ENCODE peak calls at places on chromosome X, in eight cellular contexts. One of them, this sample, is unnamed.

GRCh38 chrX:16957751-16958150 is 11.3 kb downstream of the REPS2 start:
- DNase-seq in stimulated activated CD4-positive, alpha-beta T cell treated with anti-CD3 and anti-CD28 coated beads, Interleukin-2, amount 100 ng/mL, for 48 hours: no peak
- DNase-seq in heart right ventricle: no peak
- DNase-seq in BJ: no peak
- DNase-seq in fibroblast of villous mesenchyme: no peak
- DNase-seq in osteocyte: no peak
- DNase-seq in glutamatergic neuron: no peak
- DNase-seq in T-helper 9 cell: no peak
- DNase-seq in this sample: no peak

GRCh38 chrX:131735127-131735526 is 191.3 kb downstream of the OR13H1 start:
- DNase-seq in stimulated activated CD4-positive, alpha-beta T cell treated with anti-CD3 and anti-CD28 coated beads, Interleukin-2, amount 100 ng/mL, for 48 hours: no peak
- DNase-seq in osteocyte: peak; percentile 5
- DNase-seq in BJ: no peak
- DNase-seq in heart right ventricle: no peak
- DNase-seq in glutamatergic neuron: no peak
- DNase-seq in T-helper 9 cell: no peak
- DNase-seq in fibroblast of villous mesenchyme: no peak
- DNase-seq in this sample: no peak

GRCh38 chrX:10457092-10457491 is 163.3 kb downstream of the MID1 start:
- DNase-seq in heart right ventricle: no peak
- DNase-seq in T-helper 9 cell: no peak
- DNase-seq in glutamatergic neuron: no peak
- DNase-seq in stimulated activated CD4-positive, alpha-beta T cell treated with anti-CD3 and anti-CD28 coated beads, Interleukin-2, amount 100 ng/mL, for 48 hours: no peak
- DNase-seq in fibroblast of villous mesenchyme: no peak
- DNase-seq in osteocyte: no peak
- DNase-seq in BJ: no peak
- DNase-seq in this sample: no peak

GRCh38 chrX:17642891-17643290 is 94.4 kb upstream of the SCML1 start:
- DNase-seq in heart right ventricle: no peak
- DNase-seq in osteocyte: no peak
- DNase-seq in fibroblast of villous mesenchyme: no peak
- DNase-seq in stimulated activated CD4-positive, alpha-beta T cell treated with anti-CD3 and anti-CD28 coated beads, Interleukin-2, amount 100 ng/mL, for 48 hours: no peak
- DNase-seq in glutamatergic neuron: no peak
- DNase-seq in T-helper 9 cell: no peak
- DNase-seq in BJ: no peak
- DNase-seq in this sample: no peak

GRCh38 chrX:30141966-30142365 is 73.4 kb upstream of the MAGEB2 start:
- DNase-seq in T-helper 9 cell: no peak
- DNase-seq in glutamatergic neuron: no peak
- DNase-seq in stimulated activated CD4-positive, alpha-beta T cell treated with anti-CD3 and anti-CD28 coated beads, Interleukin-2, amount 100 ng/mL, for 48 hours: peak; percentile 0
- DNase-seq in heart right ventricle: no peak
- DNase-seq in BJ: no peak
- DNase-seq in osteocyte: no peak
- DNase-seq in fibroblast of villous mesenchyme: peak; percentile 52
- DNase-seq in this sample: peak; percentile 10

GRCh38 chrX:18676470-18676869 is 4.6 kb upstream of the RS1 start:
- DNase-seq in osteocyte: no peak
- DNase-seq in stimulated activated CD4-positive, alpha-beta T cell treated with anti-CD3 and anti-CD28 coated beads, Interleukin-2, amount 100 ng/mL, for 48 hours: no peak
- DNase-seq in BJ: no peak
- DNase-seq in fibroblast of villous mesenchyme: peak; percentile 5
- DNase-seq in heart right ventricle: no peak
- DNase-seq in glutamatergic neuron: peak; percentile 25
- DNase-seq in T-helper 9 cell: no peak
- DNase-seq in this sample: peak; percentile 12

GRCh38 chrX:37455381-37455780 is 106.2 kb downstream of the PRRG1 start:
- DNase-seq in glutamatergic neuron: no peak
- DNase-seq in osteocyte: no peak
- DNase-seq in fibroblast of villous mesenchyme: no peak
- DNase-seq in T-helper 9 cell: no peak
- DNase-seq in BJ: no peak
- DNase-seq in heart right ventricle: no peak
- DNase-seq in stimulated activated CD4-positive, alpha-beta T cell treated with anti-CD3 and anti-CD28 coated beads, Interleukin-2, amount 100 ng/mL, for 48 hours: no peak
- DNase-seq in this sample: no peak

GRCh38 chrX:115330498-115331138 is 41.1 kb downstream of the LUZP4 start:
- DNase-seq in BJ: no peak
- DNase-seq in osteocyte: no peak
- DNase-seq in T-helper 9 cell: no peak
- DNase-seq in glutamatergic neuron: no peak
- DNase-seq in heart right ventricle: no peak
- DNase-seq in fibroblast of villous mesenchyme: peak; percentile 77
- DNase-seq in stimulated activated CD4-positive, alpha-beta T cell treated with anti-CD3 and anti-CD28 coated beads, Interleukin-2, amount 100 ng/mL, for 48 hours: peak; percentile 25
- DNase-seq in this sample: peak; percentile 45

GRCh38 chrX:18377802-18378201 is 23.3 kb upstream of the SCML2 start:
- DNase-seq in glutamatergic neuron: peak; percentile 19
- DNase-seq in stimulated activated CD4-positive, alpha-beta T cell treated with anti-CD3 and anti-CD28 coated beads, Interleukin-2, amount 100 ng/mL, for 48 hours: no peak
- DNase-seq in osteocyte: no peak
- DNase-seq in fibroblast of villous mesenchyme: peak; percentile 4
- DNase-seq in T-helper 9 cell: no peak
- DNase-seq in BJ: no peak
- DNase-seq in heart right ventricle: no peak
- DNase-seq in this sample: peak; percentile 33

GRCh38 chrX:68832101-68832416 is 3.2 kb downstream of the EFNB1 start:
- DNase-seq in stimulated activated CD4-positive, alpha-beta T cell treated with anti-CD3 and anti-CD28 coated beads, Interleukin-2, amount 100 ng/mL, for 48 hours: no peak
- DNase-seq in BJ: peak; percentile 26
- DNase-seq in glutamatergic neuron: no peak
- DNase-seq in osteocyte: peak; percentile 86
- DNase-seq in heart right ventricle: peak; percentile 37
- DNase-seq in T-helper 9 cell: no peak
- DNase-seq in fibroblast of villous mesenchyme: peak; percentile 77
- DNase-seq in this sample: no peak

GRCh38 chrX:51742586-51742985 is 656 bp upstream of the GSPT2 start:
- DNase-seq in BJ: no peak
- DNase-seq in osteocyte: peak; percentile 42
- DNase-seq in stimulated activated CD4-positive, alpha-beta T cell treated with anti-CD3 and anti-CD28 coated beads, Interleukin-2, amount 100 ng/mL, for 48 hours: no peak
- DNase-seq in fibroblast of villous mesenchyme: no peak
- DNase-seq in glutamatergic neuron: no peak
- DNase-seq in T-helper 9 cell: no peak
- DNase-seq in heart right ventricle: no peak
- DNase-seq in this sample: no peak

GRCh38 chrX:133685806-133686205 is 270.5 kb upstream of the GPC4 start:
- DNase-seq in BJ: no peak
- DNase-seq in T-helper 9 cell: no peak
- DNase-seq in glutamatergic neuron: peak; percentile 73
- DNase-seq in osteocyte: no peak
- DNase-seq in stimulated activated CD4-positive, alpha-beta T cell treated with anti-CD3 and anti-CD28 coated beads, Interleukin-2, amount 100 ng/mL, for 48 hours: no peak
- DNase-seq in heart right ventricle: peak; percentile 5
- DNase-seq in fibroblast of villous mesenchyme: no peak
- DNase-seq in this sample: peak; percentile 3

GRCh38 chrX:47613082-47613481 is 6.6 kb downstream of the SYN1 start:
- DNase-seq in T-helper 9 cell: no peak
- DNase-seq in heart right ventricle: no peak
- DNase-seq in BJ: no peak
- DNase-seq in stimulated activated CD4-positive, alpha-beta T cell treated with anti-CD3 and anti-CD28 coated beads, Interleukin-2, amount 100 ng/mL, for 48 hours: no peak
- DNase-seq in osteocyte: no peak
- DNase-seq in fibroblast of villous mesenchyme: no peak
- DNase-seq in glutamatergic neuron: no peak
- DNase-seq in this sample: no peak

GRCh38 chrX:118088084-118088483 is 28.5 kb downstream of the KLHL13 start:
- DNase-seq in stimulated activated CD4-positive, alpha-beta T cell treated with anti-CD3 and anti-CD28 coated beads, Interleukin-2, amount 100 ng/mL, for 48 hours: no peak
- DNase-seq in T-helper 9 cell: no peak
- DNase-seq in osteocyte: no peak
- DNase-seq in BJ: no peak
- DNase-seq in fibroblast of villous mesenchyme: no peak
- DNase-seq in heart right ventricle: no peak
- DNase-seq in glutamatergic neuron: no peak
- DNase-seq in this sample: no peak

GRCh38 chrX:16119353-16120220 is 3.8 kb upstream of the GRPR start:
- DNase-seq in osteocyte: no peak
- DNase-seq in BJ: no peak
- DNase-seq in fibroblast of villous mesenchyme: peak; percentile 27
- DNase-seq in T-helper 9 cell: no peak
- DNase-seq in heart right ventricle: no peak
- DNase-seq in glutamatergic neuron: no peak
- DNase-seq in stimulated activated CD4-positive, alpha-beta T cell treated with anti-CD3 and anti-CD28 coated beads, Interleukin-2, amount 100 ng/mL, for 48 hours: no peak
- DNase-seq in this sample: no peak

GRCh38 chrX:115894087-115894486 is 276.5 kb upstream of the AGTR2 start:
- DNase-seq in osteocyte: peak; percentile 66
- DNase-seq in glutamatergic neuron: no peak
- DNase-seq in fibroblast of villous mesenchyme: peak; percentile 22
- DNase-seq in T-helper 9 cell: no peak
- DNase-seq in stimulated activated CD4-positive, alpha-beta T cell treated with anti-CD3 and anti-CD28 coated beads, Interleukin-2, amount 100 ng/mL, for 48 hours: no peak
- DNase-seq in BJ: no peak
- DNase-seq in heart right ventricle: no peak
- DNase-seq in this sample: no peak

GRCh38 chrX:18640686-18641085 is 31.2 kb downstream of the RS1 start:
- DNase-seq in glutamatergic neuron: peak; percentile 72
- DNase-seq in T-helper 9 cell: no peak
- DNase-seq in fibroblast of villous mesenchyme: no peak
- DNase-seq in BJ: no peak
- DNase-seq in osteocyte: no peak
- DNase-seq in stimulated activated CD4-positive, alpha-beta T cell treated with anti-CD3 and anti-CD28 coated beads, Interleukin-2, amount 100 ng/mL, for 48 hours: no peak
- DNase-seq in heart right ventricle: no peak
- DNase-seq in this sample: no peak

GRCh38 chrX:40169193-40170086 is 71.7 kb upstream of the BCOR start:
- DNase-seq in osteocyte: peak; percentile 89
- DNase-seq in glutamatergic neuron: peak; percentile 70
- DNase-seq in fibroblast of villous mesenchyme: peak; percentile 88
- DNase-seq in heart right ventricle: no peak
- DNase-seq in BJ: no peak
- DNase-seq in T-helper 9 cell: peak; percentile 65
- DNase-seq in stimulated activated CD4-positive, alpha-beta T cell treated with anti-CD3 and anti-CD28 coated beads, Interleukin-2, amount 100 ng/mL, for 48 hours: peak; percentile 67
- DNase-seq in this sample: peak; percentile 61

GRCh38 chrX:48902135-48902534 is 4.4 kb downstream of the PQBP1 start:
- DNase-seq in heart right ventricle: no peak
- DNase-seq in stimulated activated CD4-positive, alpha-beta T cell treated with anti-CD3 and anti-CD28 coated beads, Interleukin-2, amount 100 ng/mL, for 48 hours: no peak
- DNase-seq in T-helper 9 cell: no peak
- DNase-seq in glutamatergic neuron: no peak
- DNase-seq in BJ: no peak
- DNase-seq in osteocyte: no peak
- DNase-seq in fibroblast of villous mesenchyme: no peak
- DNase-seq in this sample: no peak

GRCh38 chrX:135977611-135978010 is 3.8 kb upstream of the MMGT1 start:
- DNase-seq in fibroblast of villous mesenchyme: peak; percentile 71
- DNase-seq in stimulated activated CD4-positive, alpha-beta T cell treated with anti-CD3 and anti-CD28 coated beads, Interleukin-2, amount 100 ng/mL, for 48 hours: no peak
- DNase-seq in glutamatergic neuron: no peak
- DNase-seq in BJ: peak; percentile 46
- DNase-seq in osteocyte: no peak
- DNase-seq in heart right ventricle: no peak
- DNase-seq in T-helper 9 cell: no peak
- DNase-seq in this sample: no peak

GRCh38 chrX:78625292-78625909 is 33.7 kb downstream of the RTL3 start:
- DNase-seq in glutamatergic neuron: no peak
- DNase-seq in stimulated activated CD4-positive, alpha-beta T cell treated with anti-CD3 and anti-CD28 coated beads, Interleukin-2, amount 100 ng/mL, for 48 hours: no peak
- DNase-seq in fibroblast of villous mesenchyme: peak; percentile 2
- DNase-seq in osteocyte: no peak
- DNase-seq in T-helper 9 cell: no peak
- DNase-seq in heart right ventricle: no peak
- DNase-seq in BJ: no peak
- DNase-seq in this sample: no peak

GRCh38 chrX:10597871-10598270 is 22.5 kb downstream of the MID1 start:
- DNase-seq in fibroblast of villous mesenchyme: peak; percentile 44
- DNase-seq in BJ: no peak
- DNase-seq in heart right ventricle: no peak
- DNase-seq in stimulated activated CD4-positive, alpha-beta T cell treated with anti-CD3 and anti-CD28 coated beads, Interleukin-2, amount 100 ng/mL, for 48 hours: no peak
- DNase-seq in T-helper 9 cell: no peak
- DNase-seq in osteocyte: no peak
- DNase-seq in glutamatergic neuron: peak; percentile 31
- DNase-seq in this sample: peak; percentile 8

GRCh38 chrX:7120578-7121219 is 26.8 kb upstream of the STS start:
- DNase-seq in BJ: no peak
- DNase-seq in stimulated activated CD4-positive, alpha-beta T cell treated with anti-CD3 and anti-CD28 coated beads, Interleukin-2, amount 100 ng/mL, for 48 hours: no peak
- DNase-seq in osteocyte: no peak
- DNase-seq in fibroblast of villous mesenchyme: peak; percentile 71
- DNase-seq in glutamatergic neuron: no peak
- DNase-seq in T-helper 9 cell: no peak
- DNase-seq in heart right ventricle: no peak
- DNase-seq in this sample: peak; percentile 85

GRCh38 chrX:115689931-115690330 is 129.0 kb downstream of the PLS3 start:
- DNase-seq in glutamatergic neuron: no peak
- DNase-seq in osteocyte: peak; percentile 1
- DNase-seq in fibroblast of villous mesenchyme: peak; percentile 6
- DNase-seq in T-helper 9 cell: no peak
- DNase-seq in heart right ventricle: no peak
- DNase-seq in stimulated activated CD4-positive, alpha-beta T cell treated with anti-CD3 and anti-CD28 coated beads, Interleukin-2, amount 100 ng/mL, for 48 hours: no peak
- DNase-seq in BJ: peak; percentile 4
- DNase-seq in this sample: no peak

GRCh38 chrX:102846544-102847236 is 90.4 kb upstream of the RAB40AL start:
- DNase-seq in stimulated activated CD4-positive, alpha-beta T cell treated with anti-CD3 and anti-CD28 coated beads, Interleukin-2, amount 100 ng/mL, for 48 hours: no peak
- DNase-seq in fibroblast of villous mesenchyme: no peak
- DNase-seq in osteocyte: no peak
- DNase-seq in glutamatergic neuron: no peak
- DNase-seq in heart right ventricle: no peak
- DNase-seq in BJ: no peak
- DNase-seq in T-helper 9 cell: no peak
- DNase-seq in this sample: no peak

GRCh38 chrX:70128071-70128470 is 5.2 kb upstream of the IGBP1 start:
- DNase-seq in glutamatergic neuron: peak; percentile 17
- DNase-seq in T-helper 9 cell: no peak
- DNase-seq in osteocyte: no peak
- DNase-seq in heart right ventricle: no peak
- DNase-seq in BJ: no peak
- DNase-seq in stimulated activated CD4-positive, alpha-beta T cell treated with anti-CD3 and anti-CD28 coated beads, Interleukin-2, amount 100 ng/mL, for 48 hours: no peak
- DNase-seq in fibroblast of villous mesenchyme: no peak
- DNase-seq in this sample: no peak

GRCh38 chrX:341541-342101 is 23.0 kb upstream of the GTPBP6 start:
- DNase-seq in stimulated activated CD4-positive, alpha-beta T cell treated with anti-CD3 and anti-CD28 coated beads, Interleukin-2, amount 100 ng/mL, for 48 hours: no peak
- DNase-seq in fibroblast of villous mesenchyme: no peak
- DNase-seq in BJ: no peak
- DNase-seq in glutamatergic neuron: peak; percentile 6
- DNase-seq in T-helper 9 cell: no peak
- DNase-seq in osteocyte: peak; percentile 83
- DNase-seq in heart right ventricle: no peak
- DNase-seq in this sample: no peak

This sample was measured in NCI-H748 treated with DMSO at 0.1 percent for 48 hours.